ENCODE peak calls at places on chromosomes 4 and X, in eight cellular contexts. N, Y, O, U, W, K, S and I are unnamed samples.

GRCh38 chrX:119004920-119005524 is 30.6 kb downstream of the LONRF3 start:
- DNase-seq in N (peak; percentile 54), O (peak; percentile 58), U (peak; percentile 46), Y (peak; percentile 45), W (peak; percentile 61), K (peak; percentile 3), S (peak; percentile 3), I (peak; percentile 16)

GRCh38 chrX:118423558-118423957 is 72.1 kb upstream of the DOCK11 start:
- DNase-seq in K (no peak), O (no peak), U (no peak), Y (peak; percentile 54), W (no peak), N (no peak), S (no peak), I (no peak)

GRCh38 chr4:7802093-7802726 is 137.5 kb downstream of the AFAP1 start:
- DNase-seq in Y (peak; percentile 87), K (peak; percentile 64), U (peak; percentile 94), N (peak; percentile 71), S (no peak), O (peak; percentile 85), W (peak; percentile 94), I (peak; percentile 80)

GRCh38 chrX:132216806-132217202 is 2.4 kb downstream of the RAP2C start:
- DNase-seq in U (no peak), O (no peak), S (no peak), N (no peak), W (peak; percentile 51), K (peak; percentile 33), Y (peak; percentile 45), I (peak; percentile 13)

GRCh38 chrX:70092247-70092646 is 30.0 kb downstream of the OTUD6A start:
- DNase-seq in W (no peak), N (no peak), O (no peak), K (no peak), Y (no peak), S (no peak), U (no peak), I (no peak)

GRCh38 chr4:74838746-74839370 is 44.5 kb upstream of the BTC start:
- DNase-seq in S (no peak), U (no peak), W (peak; percentile 48), N (no peak), Y (no peak), K (peak; percentile 62), O (no peak), I (peak; percentile 4)

GRCh38 chrX:9522756-9523155 is 57.9 kb downstream of the TBL1X start:
- DNase-seq in W (peak; percentile 39), K (no peak), S (no peak), N (no peak), Y (no peak), U (no peak), O (no peak), I (no peak)

GRCh38 chr4:128275351-128275750 is 12.3 kb downstream of the PGRMC2 start:
- DNase-seq in U (no peak), W (peak; percentile 29), Y (no peak), S (no peak), O (no peak), N (no peak), K (peak; percentile 63), I (peak; percentile 41)

GRCh38 chrX:30786374-30786773 is 102.7 kb downstream of the TAB3 start:
- DNase-seq in W (no peak), N (no peak), O (no peak), U (no peak), S (no peak), Y (no peak), K (no peak), I (no peak)

GRCh38 chr4:61427818-61428495 is 227.8 kb downstream of the ADGRL3 start:
- DNase-seq in Y (no peak), N (no peak), W (no peak), K (peak; percentile 38), U (no peak), O (no peak), S (no peak), I (no peak)

GRCh38 chrX:31213941-31214340 is 142.1 kb upstream of the FTHL17 start:
- DNase-seq in O (peak; percentile 25), K (no peak), N (no peak), S (no peak), Y (peak; percentile 36), U (peak; percentile 22), W (peak; percentile 36), I (no peak)

GRCh38 chr4:1019726-1020470 is 8.5 kb downstream of the FGFRL1 start:
- DNase-seq in W (no peak), U (no peak), O (no peak), K (no peak), S (no peak), N (no peak), Y (no peak), I (no peak)

GRCh38 chr4:167989815-167990214 is 102.5 kb upstream of the ANXA10 start:
- DNase-seq in N (no peak), S (no peak), W (peak; percentile 11), K (no peak), Y (no peak), O (no peak), U (no peak), I (no peak)

GRCh38 chr4:172982151-172982590 is 186.4 kb upstream of the GALNT7 start:
- DNase-seq in S (no peak), N (no peak), W (peak; percentile 85), O (no peak), Y (peak; percentile 70), U (no peak), K (peak; percentile 82), I (peak; percentile 41)

GRCh38 chr4:23981328-23981727 is 91.5 kb upstream of the PPARGC1A start:
- DNase-seq in Y (no peak), U (no peak), N (no peak), K (peak; percentile 57), O (no peak), S (no peak), W (no peak), I (no peak)

GRCh38 chr4:108774809-108775530 is 12.1 kb upstream of the ETNPPL start:
- DNase-seq in W (no peak), O (no peak), S (no peak), U (no peak), K (no peak), N (peak; percentile 55), Y (no peak), I (no peak)

GRCh38 chr4:27775156-27775555 is 914.5 kb downstream of the STIM2 start:
- DNase-seq in O (no peak), S (no peak), U (no peak), W (no peak), K (no peak), N (no peak), Y (no peak), I (no peak)

GRCh38 chr4:150572704-150573504 is 9.0 kb upstream of the MAB21L2 start:
- DNase-seq in K (no peak), S (no peak), O (no peak), Y (no peak), W (no peak), N (no peak), U (no peak), I (no peak)
- TF ChIP-seq CTCF in K (no peak), S (no peak), O (no peak), Y (no peak), W (no peak), N (no peak), U (no peak), I (no peak)

DNA sequence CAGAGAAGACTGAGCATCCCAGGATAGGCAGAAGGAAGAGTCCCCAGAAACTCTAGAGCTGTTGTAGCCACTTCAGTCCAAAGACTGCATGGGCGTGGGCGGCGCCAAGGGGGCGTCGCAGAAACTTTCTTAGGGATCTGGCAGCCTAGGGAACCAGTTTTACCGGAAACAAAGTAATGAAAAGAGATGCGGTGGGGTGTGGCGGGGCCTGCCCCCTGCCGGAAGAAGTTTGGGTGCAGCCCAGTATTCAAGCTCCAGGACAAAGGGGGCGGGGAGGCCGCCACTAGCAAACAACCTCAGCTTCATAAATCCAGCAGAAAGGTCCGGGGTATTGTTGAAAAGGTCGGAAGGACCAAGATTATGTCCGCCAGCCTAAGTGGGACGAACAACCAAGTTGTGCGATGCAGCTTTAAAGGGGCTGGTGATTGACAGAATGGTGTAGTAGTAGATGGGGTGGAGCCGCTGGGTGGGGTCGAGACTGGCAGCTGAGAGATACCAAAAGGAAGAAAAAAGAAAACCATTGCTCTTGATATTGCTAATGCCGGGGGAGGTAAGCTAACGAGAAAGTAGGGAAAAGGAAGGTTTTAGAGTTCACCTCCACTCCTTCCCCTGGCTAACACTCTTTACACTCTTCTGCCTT is 190.5 kb downstream of the RRAGB start:
- DNase-seq in S (no peak), K (no peak), U (no peak), W (peak; percentile 12), O (peak; percentile 77), N (peak; percentile 18), Y (peak; percentile 79), I (peak; percentile 7)
- TF ChIP-seq CTCF in S (peak; percentile 37), K (peak; percentile 12), U (peak; percentile 47), W (peak; percentile 26), O (peak; percentile 60), N (peak; percentile 47), Y (peak; percentile 48), I (peak; percentile 74)

GRCh38 chr4:79247695-79248394 is 78.0 kb downstream of the NAA11 start:
- DNase-seq in O (no peak), N (no peak), S (no peak), W (no peak), Y (no peak), K (no peak), U (no peak), I (no peak)

GRCh38 chr4:79237836-79238235 is 88.0 kb downstream of the NAA11 start:
- DNase-seq in K (no peak), Y (no peak), O (no peak), S (no peak), N (no peak), W (peak; percentile 4), U (no peak), I (no peak)

GRCh38 chr4:79241846-79242245 is 84.0 kb downstream of the NAA11 start:
- DNase-seq in S (no peak), O (peak; percentile 10), Y (no peak), N (no peak), W (peak; percentile 50), K (peak; percentile 60), U (no peak), I (peak; percentile 10)
- TF ChIP-seq CTCF in S (peak; percentile 19), O (no peak), Y (no peak), N (no peak), W (peak; percentile 32), K (no peak), U (no peak), I (no peak)

DNA sequence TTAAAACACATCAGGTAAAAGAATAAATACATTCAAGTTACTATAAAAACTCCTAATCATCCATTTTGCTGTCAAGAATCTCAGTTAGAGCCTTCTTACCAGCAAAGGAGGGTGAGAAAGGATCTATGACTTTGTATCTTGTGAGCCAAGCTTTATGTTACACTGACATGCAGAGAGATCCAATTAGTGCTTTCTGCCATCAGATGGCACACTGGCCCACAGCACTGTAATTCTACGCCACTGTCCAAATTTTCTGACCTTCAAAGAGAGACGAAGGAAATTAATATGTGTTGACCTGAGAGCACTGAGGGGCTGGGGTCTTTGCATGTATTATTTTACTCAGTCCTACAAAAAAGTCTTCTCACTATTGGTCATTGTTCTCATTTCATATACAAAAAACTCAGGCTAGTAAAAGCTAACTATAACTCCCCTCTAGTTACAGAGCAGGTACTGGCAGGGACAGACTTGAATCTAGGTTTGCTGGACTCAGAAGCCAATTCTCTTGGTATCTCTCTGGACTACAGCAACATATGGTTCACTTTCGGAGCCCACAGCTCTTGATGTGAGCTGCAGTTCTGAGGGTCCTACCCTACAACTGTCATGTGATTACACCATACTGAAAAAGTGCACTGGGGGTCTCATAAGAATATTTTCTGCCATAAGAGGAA is 157.6 kb downstream of the NR3C2 start:
- DNase-seq in W (peak; percentile 5), N (no peak), Y (no peak), U (no peak), O (no peak), S (no peak), K (no peak), I (no peak)
- TF ChIP-seq CTCF in W (peak; percentile 31), N (peak; percentile 45), Y (no peak), U (peak; percentile 47), O (peak; percentile 12), S (no peak), K (no peak), I (no peak)